ENCODE peak calls at places on chromosomes 5 and 9, in ten cellular contexts. H is cardiac muscle cell, D is A549, F is fibroblast of mammary gland, I is fibroblast of lung, R is H9, L is glutamatergic neuron, U is GM10248, G is sigmoid colon, W is tibial artery. Y is an unnamed sample.

GRCh38 chr9:93319301-93319991 is 132.0 kb upstream of the FAM120A start:
- DNase-seq in H (no peak), D (no peak), F (no peak), I (no peak), R (no peak), L (no peak), U (no peak), G (peak), W (peak), Y (no peak)

GRCh38 chr9:87140605-87141109 is 193.4 kb upstream of the GAS1 start:
- DNase-seq in H (no peak), D (no peak), F (peak), I (no peak), R (no peak), L (no peak), U (no peak), G (no peak), W (no peak), Y (peak)

GRCh38 chr5:166497705-166498104 is 1793.7 kb upstream of the WWC1 start:
- DNase-seq in H (no peak), D (no peak), F (no peak), I (no peak), R (no peak), L (no peak), U (no peak), G (no peak), W (no peak), Y (no peak)

GRCh38 chr5:33579789-33580188 is 139.0 kb downstream of the TARS1 start:
- DNase-seq in H (no peak), D (no peak), F (no peak), I (no peak), R (no peak), L (no peak), U (no peak), G (no peak), W (no peak), Y (no peak)

GRCh38 chr9:73270967-73271722 is 119.5 kb downstream of the ANXA1 start:
- DNase-seq in H (no peak), D (peak), F (peak), I (peak), R (no peak), L (no peak), U (no peak), G (no peak), W (no peak), Y (no peak)

GRCh38 chr9:86909388-86909787 is 37.9 kb downstream of the GAS1 start:
- DNase-seq in H (no peak), D (no peak), F (peak), I (peak), R (no peak), L (no peak), U (no peak), G (no peak), W (no peak), Y (no peak)

GRCh38 chr5:74865799-74866652 is at the start of gene FAM169A:
- DNase-seq in H (peak), D (peak), F (peak), I (peak), R (peak), L (peak), U (peak), G (no peak), W (no peak), Y (peak)

GRCh38 chr9:91207889-91208651 is 153.6 kb downstream of the AUH start:
- DNase-seq in H (peak), D (no peak), F (peak), I (peak), R (no peak), L (no peak), U (peak), G (no peak), W (no peak), Y (no peak)

GRCh38 chr5:135973323-135974018 is 18.7 kb upstream of the LECT2 start:
- DNase-seq in H (no peak), D (peak), F (peak), I (peak), R (no peak), L (no peak), U (no peak), G (no peak), W (no peak), Y (no peak)

GRCh38 chr5:125484272-125485002 is 738.0 kb upstream of the ZNF608 start:
- DNase-seq in H (peak), D (peak), F (peak), I (peak), R (no peak), L (no peak), U (no peak), G (peak), W (peak), Y (peak)

GRCh38 chr9:70569070-70569772 is 154.8 kb upstream of the KLF9 start:
- DNase-seq in H (no peak), D (no peak), F (peak), I (no peak), R (no peak), L (no peak), U (no peak), G (no peak), W (no peak), Y (no peak)

GRCh38 chr5:998276-998974 is 10.2 kb upstream of the NKD2 start:
- DNase-seq in H (no peak), D (no peak), F (no peak), I (no peak), R (no peak), L (no peak), U (no peak), G (peak), W (peak), Y (no peak)

GRCh38 chr5:177036921-177037320 is 14.4 kb downstream of the ZNF346 start:
- DNase-seq in H (no peak), D (no peak), F (no peak), I (no peak), R (no peak), L (no peak), U (no peak), G (no peak), W (no peak), Y (no peak)

GRCh38 chr5:176736271-176736965 is 73.9 kb upstream of the UNC5A start:
- DNase-seq in H (no peak), D (no peak), F (no peak), I (no peak), R (peak), L (no peak), U (no peak), G (peak), W (peak), Y (no peak)

GRCh38 chr5:174317261-174317894 is 271.9 kb downstream of the NSG2 start:
- DNase-seq in H (peak), D (peak), F (peak), I (peak), R (peak), L (peak), U (peak), G (peak), W (peak), Y (peak)

GRCh38 chr5:135009736-135010501 is 24.1 kb downstream of the PITX1 start:
- DNase-seq in H (no peak), D (no peak), F (no peak), I (no peak), R (no peak), L (no peak), U (no peak), G (peak), W (no peak), Y (no peak)

GRCh38 chr5:107404595-107405366 is 266.0 kb downstream of the EFNA5 start:
- DNase-seq in H (no peak), D (no peak), F (no peak), I (no peak), R (no peak), L (peak), U (no peak), G (no peak), W (no peak), Y (no peak)

GRCh38 chr9:137837345-137838278 is 40.0 kb upstream of the CACNA1B start:
- DNase-seq in H (no peak), D (no peak), F (no peak), I (no peak), R (no peak), L (no peak), U (no peak), G (peak), W (no peak), Y (no peak)

GRCh38 chr5:129053438-129053837 is 41.1 kb upstream of the ISOC1 start:
- DNase-seq in H (no peak), D (no peak), F (no peak), I (no peak), R (no peak), L (no peak), U (no peak), G (no peak), W (no peak), Y (no peak)
- TF ChIP-seq CTCF in H (no peak), D (no peak), F (no peak), I (peak), R (no peak), L (no peak), U (no peak), G (no peak), W (no peak), Y (no peak)

DNA sequence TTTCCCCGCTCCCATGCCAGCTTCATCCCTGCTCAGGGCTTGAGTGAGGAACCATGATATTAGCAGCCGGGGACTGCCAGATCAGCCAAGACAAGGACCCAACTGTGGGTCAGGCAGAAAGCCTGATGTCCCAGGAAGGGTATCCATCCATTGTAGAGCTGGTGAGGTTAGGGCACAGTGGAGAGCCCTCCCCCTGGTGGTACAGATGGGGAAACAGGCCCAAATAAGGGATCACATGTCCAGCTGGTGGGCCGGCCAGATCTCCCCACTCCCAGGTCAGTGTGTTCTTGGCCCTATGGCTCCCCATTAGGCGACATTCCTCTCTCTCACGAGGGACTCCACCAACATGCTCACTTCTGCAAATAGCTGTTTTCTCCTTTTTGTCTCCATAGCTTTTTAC is 9.0 kb downstream of the CDX1 start:
- DNase-seq in H (peak), D (peak), F (peak), I (no peak), R (peak), L (no peak), U (peak), G (no peak), W (no peak), Y (peak)
- TF ChIP-seq CTCF in H (peak), D (peak), F (peak), I (peak), R (peak), L (peak), U (peak), G (peak), W (peak), Y (peak)

DNA sequence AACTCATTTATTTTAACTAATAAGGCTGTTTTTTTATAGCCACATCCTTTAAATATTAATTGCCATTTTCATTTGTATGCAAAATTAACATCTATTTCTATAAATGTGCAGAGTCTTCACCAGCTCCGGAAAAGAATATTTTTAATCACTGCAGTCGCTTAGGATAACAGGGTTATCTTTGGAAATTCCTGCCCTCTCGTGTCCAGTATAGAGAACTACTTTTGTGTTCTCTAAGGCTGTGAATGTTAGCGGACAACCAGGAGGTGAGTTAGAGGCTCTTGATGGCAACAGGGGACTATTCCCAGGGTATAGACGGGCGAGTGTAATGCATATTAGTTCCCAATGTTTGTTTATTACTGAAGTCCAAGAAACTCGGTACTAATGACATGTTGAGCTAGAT is 59.4 kb downstream of the GGTA1 start:
- DNase-seq in H (peak), D (peak), F (peak), I (peak), R (no peak), L (no peak), U (no peak), G (no peak), W (no peak), Y (no peak)
- TF ChIP-seq CTCF in H (peak), D (peak), F (peak), I (peak), R (peak), L (no peak), U (no peak), G (no peak), W (peak), Y (peak)

DNA sequence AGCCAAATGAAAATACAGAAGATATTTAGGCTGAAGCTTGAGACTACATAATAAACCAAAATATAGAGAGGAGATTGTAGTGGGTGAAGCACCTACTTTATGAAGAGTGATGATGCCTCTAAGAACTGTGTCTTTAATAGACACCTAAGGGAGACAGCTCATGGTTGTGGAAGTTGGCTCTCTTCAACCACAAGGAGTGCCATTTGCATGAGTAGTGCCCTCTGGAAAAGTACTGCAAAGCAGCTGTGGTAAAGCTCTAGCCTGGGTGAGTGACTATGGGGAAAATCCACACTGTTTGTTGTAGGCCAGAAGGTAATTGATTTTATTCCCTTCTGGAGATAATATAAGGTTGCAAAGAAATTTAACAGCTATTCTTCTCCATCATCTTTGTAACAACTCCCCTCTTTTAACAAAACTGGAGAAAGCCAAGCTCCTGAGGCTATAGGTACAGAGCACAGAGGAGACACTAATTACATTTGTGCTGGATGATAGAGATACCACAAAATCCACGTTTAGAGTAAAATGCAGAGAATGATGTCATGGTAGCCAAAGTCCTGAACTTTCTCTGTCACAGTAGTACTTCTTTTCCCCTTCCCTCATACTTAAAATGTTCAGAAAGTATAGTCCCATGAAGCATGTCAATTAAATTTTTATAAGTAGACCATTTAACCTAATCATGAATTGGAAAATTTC is 122.8 kb downstream of the STARD4 start:
- DNase-seq in H (no peak), D (peak), F (peak), I (peak), R (no peak), L (no peak), U (no peak), G (no peak), W (no peak), Y (no peak)
- TF ChIP-seq CTCF in H (no peak), D (no peak), F (no peak), I (no peak), R (no peak), L (no peak), U (no peak), G (no peak), W (no peak), Y (no peak)

Y was measured in nephron progenitor cell.